ENCODE peak calls at places on chromosomes 3 and 15, in five cellular contexts. R is cardiac fibroblast, H is thoracic aorta, J is tibial nerve, G is OCI-LY7. W is an unnamed sample.

GRCh38 chr3:163474766-163475165 is 1603.5 kb downstream of the SI start:
- DNase-seq in R (no peak), H (no peak), J (no peak), G (no peak), W (no peak)

GRCh38 chr15:99019558-99020540 is 12.3 kb upstream of the PGPEP1L start:
- DNase-seq in R (peak), H (no peak), J (no peak), G (no peak), W (no peak)

GRCh38 chr3:130354430-130354829 is 9.0 kb downstream of the COL6A5 start:
- DNase-seq in R (peak), H (no peak), J (no peak), G (no peak), W (no peak)

GRCh38 chr3:186413615-186414415 is 51.8 kb upstream of the DGKG start:
- DNase-seq in R (peak), H (no peak), J (peak), G (no peak), W (no peak)

GRCh38 chr3:124770341-124771082 is 40.3 kb downstream of the UMPS start:
- DNase-seq in R (peak), H (no peak), J (no peak), G (no peak), W (no peak)

GRCh38 chr15:85307687-85308045 is 72.7 kb upstream of the AKAP13 start:
- DNase-seq in R (no peak), H (no peak), J (no peak), G (no peak), W (no peak)

GRCh38 chr15:72994778-72995177 is 57.5 kb upstream of the NEO1 start:
- DNase-seq in R (peak), H (no peak), J (no peak), G (no peak), W (no peak)

GRCh38 chr3:42739401-42740158 is 33.5 kb downstream of the CCDC13 start:
- DNase-seq in R (no peak), H (peak), J (no peak), G (no peak), W (no peak)

GRCh38 chr15:68982002-68982401 is 32.5 kb upstream of the NOX5 start:
- DNase-seq in R (no peak), H (no peak), J (no peak), G (no peak), W (no peak)

GRCh38 chr3:129620828-129621605 is 14.5 kb upstream of the PLXND1 start:
- DNase-seq in R (no peak), H (no peak), J (no peak), G (no peak), W (no peak)

GRCh38 chr15:74130089-74130848 is at the start of gene ISLR2:
- DNase-seq in R (peak), H (no peak), J (no peak), G (no peak), W (no peak)

GRCh38 chr15:75036269-75036668 is 12.9 kb downstream of the PPCDC start:
- DNase-seq in R (no peak), H (no peak), J (no peak), G (no peak), W (no peak)

GRCh38 chr15:64970696-64971095 is 19.0 kb downstream of the SPG21 start:
- DNase-seq in R (no peak), H (no peak), J (no peak), G (no peak), W (no peak)

GRCh38 chr15:92907880-92908279 is 7.8 kb downstream of the CHD2 start:
- DNase-seq in R (peak), H (peak), J (no peak), G (no peak), W (no peak)

GRCh38 chr3:46664188-46664970 is 29.1 kb downstream of the ALS2CL start:
- DNase-seq in R (no peak), H (no peak), J (no peak), G (no peak), W (no peak)

GRCh38 chr15:41661529-41662225 is 1.5 kb downstream of the MGA start:
- DNase-seq in R (peak), H (peak), J (peak), G (peak), W (peak)

GRCh38 chr15:66024116-66024515 is 154.8 kb downstream of the RAB11A start:
- DNase-seq in R (no peak), H (no peak), J (no peak), G (no peak), W (no peak)

GRCh38 chr3:141878326-141878725 is 1.9 kb downstream of the ATP1B3 start:
- DNase-seq in R (no peak), H (no peak), J (no peak), G (peak), W (no peak)

GRCh38 chr3:141876891-141877561 is 583 bp downstream of the ATP1B3 start:
- DNase-seq in R (peak), H (no peak), J (no peak), G (peak), W (no peak)

GRCh38 chr3:141877911-141878310 is 1.5 kb downstream of the ATP1B3 start:
- DNase-seq in R (peak), H (no peak), J (no peak), G (peak), W (no peak)

GRCh38 chr3:141878812-141879211 is 2.4 kb downstream of the ATP1B3 start:
- DNase-seq in R (peak), H (no peak), J (no peak), G (no peak), W (no peak)

GRCh38 chr3:141881702-141882101 is 5.3 kb downstream of the ATP1B3 start:
- DNase-seq in R (no peak), H (no peak), J (no peak), G (peak), W (no peak)
- H3K4me3 ChIP-seq in R (no peak), H (no peak), J (no peak), G (no peak), W (no peak)

GRCh38 chr15:29207027-29207757 is 62.4 kb downstream of the NSMCE3 start:
- DNase-seq in R (no peak), H (no peak), J (no peak), G (no peak), W (no peak)

GRCh38 chr15:29204356-29204755 is 65.3 kb downstream of the NSMCE3 start:
- DNase-seq in R (no peak), H (no peak), J (no peak), G (no peak), W (no peak)

GRCh38 chr15:29207758-29208108 is 61.9 kb downstream of the NSMCE3 start:
- DNase-seq in R (no peak), H (no peak), J (no peak), G (no peak), W (no peak)

GRCh38 chr15:29208352-29208751 is 61.3 kb downstream of the NSMCE3 start:
- DNase-seq in R (no peak), H (no peak), J (no peak), G (no peak), W (no peak)
- H3K4me3 ChIP-seq in R (no peak), H (no peak), J (no peak), G (no peak), W (no peak)

DNA sequence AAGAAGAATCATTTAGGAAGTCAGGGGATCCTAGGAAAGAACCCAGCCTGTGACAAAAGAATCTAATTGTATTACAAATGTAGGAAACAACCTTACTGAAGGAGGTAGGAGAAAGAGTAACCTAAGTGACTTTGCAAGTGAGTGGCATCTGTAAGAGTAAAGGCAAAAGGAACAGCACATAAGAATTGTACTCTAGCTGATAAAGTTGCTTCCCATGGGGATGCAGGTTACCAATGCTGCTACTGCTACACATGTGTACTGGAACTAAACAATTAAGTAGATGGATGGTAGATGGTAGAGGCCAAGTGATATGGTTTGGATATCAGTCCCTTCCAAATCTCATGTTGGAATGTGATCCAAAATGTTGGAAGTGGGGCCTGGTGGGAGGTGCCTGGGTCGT is 60.8 kb downstream of the OSBPL10 start:
- DNase-seq in R (no peak), H (no peak), J (no peak), G (no peak), W (no peak)
- H3K4me3 ChIP-seq in R (no peak), H (no peak), J (no peak), G (no peak), W (no peak)

GRCh38 chr15:60390231-60390630 is 7.6 kb downstream of the ANXA2 start:
- DNase-seq in R (no peak), H (no peak), J (no peak), G (no peak), W (no peak)

GRCh38 chr15:60385620-60386552 is 11.9 kb downstream of the ANXA2 start:
- DNase-seq in R (peak), H (no peak), J (no peak), G (no peak), W (no peak)

GRCh38 chr15:60389261-60390077 is 8.3 kb downstream of the ANXA2 start:
- DNase-seq in R (no peak), H (no peak), J (no peak), G (no peak), W (no peak)

GRCh38 chr15:60384526-60385127 is 13.2 kb downstream of the ANXA2 start:
- DNase-seq in R (no peak), H (no peak), J (no peak), G (no peak), W (no peak)

GRCh38 chr15:60387321-60387720 is 10.5 kb downstream of the ANXA2 start:
- DNase-seq in R (no peak), H (no peak), J (no peak), G (no peak), W (no peak)
- H3K4me3 ChIP-seq in R (no peak), H (no peak), J (no peak), G (no peak), W (no peak)

DNA sequence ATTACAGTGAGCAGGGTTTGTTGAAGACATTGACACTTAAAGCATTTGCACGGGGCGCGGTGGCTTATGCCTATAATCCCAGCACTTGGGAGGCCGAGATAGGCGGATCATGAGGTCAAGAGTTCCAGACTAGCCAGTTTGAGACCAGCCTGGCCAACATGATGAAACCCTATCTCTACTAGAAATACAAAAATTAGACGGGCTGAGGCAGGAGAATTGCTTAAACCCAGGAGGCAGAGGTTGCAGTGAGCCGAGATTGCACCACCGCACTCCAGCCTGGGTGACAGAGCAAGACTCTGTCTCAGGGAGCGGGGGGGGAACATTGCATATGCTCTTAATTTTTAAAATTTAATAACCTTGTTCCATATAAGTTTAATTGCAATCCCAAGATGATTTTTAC is 11.9 kb downstream of the STT3B start:
- DNase-seq in R (peak), H (no peak), J (no peak), G (no peak), W (no peak)
- H3K4me3 ChIP-seq in R (no peak), H (no peak), J (no peak), G (no peak), W (no peak)

GRCh38 chr15:90839187-90840071 is 29.0 kb upstream of the FURIN start:
- DNase-seq in R (peak), H (no peak), J (no peak), G (peak), W (no peak)
- H3K4me3 ChIP-seq in R (no peak), H (peak), J (peak), G (peak), W (no peak)

GRCh38 chr15:96336045-96336642 is 5.6 kb downstream of the NR2F2 start:
- DNase-seq in R (no peak), H (no peak), J (no peak), G (no peak), W (no peak)
- H3K4me3 ChIP-seq in R (peak), H (peak), J (peak), G (no peak), W (peak)

GRCh38 chr15:51680316-51680715 is 987 bp upstream of the SCG3 start:
- DNase-seq in R (no peak), H (no peak), J (no peak), G (no peak), W (no peak)
- H3K4me3 ChIP-seq in R (no peak), H (no peak), J (no peak), G (no peak), W (no peak)

W was measured in HFF-Myc.